ENCODE peak calls at places on chromosomes 12 and 14, in four cellular contexts. P is choroid plexus epithelial cell; D is stimulated activated CD4-positive, alpha-beta T cell treated with anti-CD3 and anti-CD28 coated beads, Interleukin-1b, Interleukin-23, amount 100 ng/mL, for 4 hours; Q is amygdala. N is an unnamed sample.

GRCh38 chr14:83473846-83474245 is 1940.2 kb upstream of the SEL1L start:
- DNase-seq in D (no peak), P (peak; percentile 67), Q (no peak), N (peak; percentile 5)

GRCh38 chr14:60102389-60102788 is 10.7 kb downstream of the PCNX4 start:
- DNase-seq in D (no peak), Q (no peak), P (peak; percentile 89), N (peak; percentile 91)

GRCh38 chr12:83121886-83122622 is 435.3 kb downstream of the TMTC2 start:
- DNase-seq in P (no peak), Q (no peak), D (no peak), N (no peak)

GRCh38 chr12:132827763-132828703 is 636 bp downstream of the GOLGA3 start:
- DNase-seq in D (peak; percentile 18), P (peak; percentile 79), Q (no peak), N (peak; percentile 87)

GRCh38 chr12:91105807-91106206 is 5.5 kb downstream of the LUM start:
- DNase-seq in Q (no peak), D (no peak), P (no peak), N (no peak)

GRCh38 chr14:67962215-67962644 is 142.7 kb downstream of the RAD51B start:
- DNase-seq in D (no peak), P (peak; percentile 37), Q (no peak), N (no peak)

GRCh38 chr12:108689314-108690190 is 41.8 kb downstream of the CORO1C start:
- DNase-seq in D (peak; percentile 14), Q (no peak), P (peak; percentile 78), N (peak; percentile 65)

GRCh38 chr12:49533331-49533730 is 5.5 kb upstream of the KCNH3 start:
- DNase-seq in Q (no peak), D (no peak), P (no peak), N (no peak)

GRCh38 chr12:102216086-102216691 is 18.6 kb upstream of the PMCH start:
- DNase-seq in D (no peak), Q (no peak), P (peak; percentile 69), N (peak; percentile 47)

GRCh38 chr14:21494902-21495762 is 16.0 kb downstream of the METTL3 start:
- DNase-seq in D (no peak), Q (no peak), P (peak; percentile 86), N (peak; percentile 55)

GRCh38 chr14:61950340-61950739 is 188.1 kb downstream of the SNAPC1 start:
- DNase-seq in D (no peak), P (no peak), Q (no peak), N (peak; percentile 22)

GRCh38 chr12:67996347-67996746 is 7.1 kb downstream of the IFNG-AS1 start:
- DNase-seq in Q (no peak), P (no peak), D (no peak), N (no peak)

GRCh38 chr14:51539571-51540037 is 112.1 kb upstream of the FRMD6 start:
- DNase-seq in Q (no peak), P (peak; percentile 87), D (no peak), N (peak; percentile 97)

GRCh38 chr14:71187633-71188356 is 280.5 kb downstream of the PCNX1 start:
- DNase-seq in P (no peak), Q (no peak), D (no peak), N (no peak)

GRCh38 chr12:74021937-74022336 is 515.7 kb upstream of the ATXN7L3B start:
- DNase-seq in P (peak; percentile 75), D (no peak), Q (peak; percentile 3), N (peak; percentile 27)

GRCh38 chr12:43132291-43132690 is 419.7 kb downstream of the ADAMTS20 start:
- DNase-seq in D (no peak), P (peak; percentile 37), Q (no peak), N (peak; percentile 21)

GRCh38 chr14:34971801-34972200 is 11.0 kb upstream of the SRP54 start:
- DNase-seq in D (no peak), Q (no peak), P (peak; percentile 54), N (no peak)

GRCh38 chr12:6254491-6254890 is 54.3 kb downstream of the CD9 start:
- DNase-seq in Q (no peak), D (no peak), P (no peak), N (no peak)

GRCh38 chr12:120276734-120277133 is 11.2 kb upstream of the PXN start:
- DNase-seq in D (no peak), Q (no peak), P (peak; percentile 72), N (peak; percentile 85)

GRCh38 chr14:54102530-54102929 is 145.9 kb upstream of the BMP4 start:
- DNase-seq in D (no peak), Q (no peak), P (no peak), N (no peak)

GRCh38 chr12:85057370-85057963 is 21.3 kb downstream of the LRRIQ1 start:
- DNase-seq in D (no peak), Q (no peak), P (peak; percentile 70), N (peak; percentile 65)

GRCh38 chr12:66244446-66244845 is 55.4 kb downstream of the IRAK3 start:
- DNase-seq in Q (no peak), D (no peak), P (no peak), N (peak; percentile 16)